ENCODE peak calls at places on chromosomes 7 and 10, in eight cellular contexts. C, T, U, V, N, R, M and F are unnamed samples.

GRCh38 chr7:42456756-42457276 is 219.8 kb upstream of the GLI3 start:
- DNase-seq in C (no peak), T (no peak), M (no peak), R (no peak), U (no peak), V (no peak), N (no peak), F (no peak)

GRCh38 chr7:49783446-49783845 is 10.0 kb downstream of the VWC2 start:
- DNase-seq in N (no peak), U (no peak), V (no peak), C (no peak), M (no peak), T (no peak), R (no peak), F (no peak)

GRCh38 chr10:9069136-9069535 is 1014.6 kb downstream of the GATA3 start:
- DNase-seq in N (no peak), R (peak; percentile 10), V (no peak), U (no peak), M (no peak), T (no peak), C (peak; percentile 67), F (no peak)

GRCh38 chr10:43137701-43137970 is 609 bp upstream of the CSGALNACT2 start:
- DNase-seq in N (no peak), V (peak; percentile 55), T (no peak), R (peak; percentile 53), C (peak; percentile 72), U (no peak), M (peak; percentile 54), F (no peak)

GRCh38 chr7:135234727-135235126 is 1.1 kb downstream of the STRA8 start:
- DNase-seq in U (no peak), T (no peak), V (no peak), C (no peak), M (no peak), N (no peak), R (no peak), F (no peak)

GRCh38 chr7:108129018-108129965 is 869 bp downstream of the LAMB4 start:
- DNase-seq in R (no peak), T (no peak), N (no peak), C (no peak), V (no peak), M (no peak), U (no peak), F (no peak)

GRCh38 chr10:111303887-111304286 is 227.1 kb downstream of the ADRA2A start:
- DNase-seq in N (no peak), C (peak; percentile 2), V (no peak), U (no peak), T (no peak), R (no peak), M (no peak), F (no peak)

GRCh38 chr7:140390034-140390433 is 8.3 kb downstream of the SLC37A3 start:
- DNase-seq in U (no peak), C (no peak), T (no peak), V (no peak), M (no peak), N (no peak), R (no peak), F (no peak)

GRCh38 chr10:119410361-119411116 is 132.0 kb downstream of the RGS10 start:
- DNase-seq in T (no peak), C (no peak), V (no peak), R (no peak), M (no peak), N (no peak), U (no peak), F (no peak)

GRCh38 chr10:22655312-22655973 is 58.9 kb downstream of the PIP4K2A start:
- DNase-seq in T (peak; percentile 25), C (peak; percentile 55), N (no peak), U (no peak), M (no peak), V (no peak), R (no peak), F (no peak)

GRCh38 chr7:94095359-94096009 is 91.3 kb upstream of the BET1 start:
- DNase-seq in T (no peak), R (no peak), V (no peak), N (no peak), U (no peak), C (no peak), M (no peak), F (no peak)

GRCh38 chr7:15647309-15647708 is 39.2 kb downstream of the MEOX2 start:
- DNase-seq in V (no peak), R (no peak), T (no peak), M (no peak), C (no peak), U (no peak), N (no peak), F (no peak)

GRCh38 chr10:49394933-49395740 is 752 bp downstream of the DRGX start:
- DNase-seq in R (no peak), T (no peak), U (peak; percentile 43), N (no peak), V (no peak), C (no peak), M (no peak), F (no peak)